ENCODE peak calls at places on chromosomes 6 and 20, in six cellular contexts. P, S, N, D, V and X are unnamed samples.

GRCh38 chr6:114520976-114521375 is 178.2 kb upstream of the HS3ST5 start:
- DNase-seq in S (no peak), P (no peak), N (no peak), D (no peak), V (no peak), X (no peak)

GRCh38 chr6:157865249-157865648 is 42.2 kb downstream of the SNX9 start:
- DNase-seq in V (no peak), D (no peak), N (no peak), S (no peak), P (no peak), X (no peak)

GRCh38 chr6:146364816-146365594 is 178.6 kb upstream of the RAB32 start:
- DNase-seq in P (no peak), V (no peak), D (no peak), N (no peak), S (no peak), X (no peak)

GRCh38 chr6:135270676-135271536 is 89.8 kb downstream of the MYB start:
- DNase-seq in D (peak), V (peak), S (no peak), P (no peak), N (no peak), X (no peak)

GRCh38 chr6:77015350-77015749 is 447.9 kb downstream of the HTR1B start:
- DNase-seq in P (no peak), N (no peak), S (peak), D (peak), V (peak), X (no peak)

GRCh38 chr20:44776977-44777376 is 31.3 kb downstream of the KCNK15 start:
- DNase-seq in S (no peak), V (peak), P (no peak), N (no peak), D (peak), X (peak)

GRCh38 chr6:56657364-56657763 is 14.7 kb upstream of the DST start:
- DNase-seq in V (no peak), D (no peak), P (no peak), S (no peak), N (no peak), X (no peak)

GRCh38 chr20:667351-668034 is 8.1 kb downstream of the SCRT2 start:
- DNase-seq in N (peak), V (peak), S (no peak), D (no peak), P (no peak), X (peak)

GRCh38 chr6:42100029-42100901 is 42.2 kb downstream of the C6orf132 start:
- DNase-seq in P (no peak), V (peak), S (peak), D (peak), N (no peak), X (no peak)

GRCh38 chr6:158797331-158798202 is 21.6 kb downstream of the EZR start:
- DNase-seq in D (peak), V (peak), S (peak), P (no peak), N (no peak), X (no peak)

GRCh38 chr20:23156170-23156841 is 70.2 kb upstream of the CD93 start:
- DNase-seq in D (peak), V (peak), P (peak), N (no peak), S (peak), X (no peak)

GRCh38 chr6:135644394-135644793 is 146.9 kb upstream of the AHI1 start:
- DNase-seq in S (no peak), V (no peak), D (no peak), P (no peak), N (no peak), X (no peak)

GRCh38 chr6:13120483-13121482 is 207.6 kb downstream of the TBC1D7 start:
- DNase-seq in S (no peak), P (no peak), N (no peak), D (no peak), V (no peak), X (no peak)

GRCh38 chr20:23311932-23312331 is 38.7 kb upstream of the NXT1 start:
- DNase-seq in D (no peak), P (no peak), S (no peak), N (no peak), V (no peak), X (no peak)

GRCh38 chr20:45300961-45301360 is 5.7 kb upstream of the RBPJL start:
- DNase-seq in N (no peak), S (no peak), V (peak), D (peak), P (no peak), X (peak)

GRCh38 chr6:140579918-140580317 is 1205.5 kb upstream of the CITED2 start:
- DNase-seq in N (no peak), S (no peak), D (no peak), V (no peak), P (no peak), X (no peak)

GRCh38 chr20:51412991-51413471 is 129.5 kb downstream of the NFATC2 start:
- DNase-seq in V (peak), D (no peak), S (peak), P (no peak), N (no peak), X (no peak)

GRCh38 chr6:22470454-22471368 is 98.7 kb upstream of the HDGFL1 start:
- DNase-seq in N (no peak), S (peak), V (peak), D (peak), P (no peak), X (no peak)

GRCh38 chr6:12343122-12343439 is 52.9 kb downstream of the EDN1 start:
- DNase-seq in S (no peak), N (no peak), D (no peak), V (peak), P (no peak), X (no peak)

GRCh38 chr6:130529569-130530149 is 163.8 kb downstream of the TMEM200A start:
- DNase-seq in P (no peak), D (no peak), N (no peak), S (no peak), V (no peak), X (no peak)

GRCh38 chr6:41546475-41546865 is 289 bp downstream of the FOXP4 start:
- DNase-seq in N (no peak), S (peak), V (peak), P (no peak), D (peak), X (no peak)

GRCh38 chr6:134230087-134230717 is 87.7 kb downstream of the SGK1 start:
- DNase-seq in V (no peak), P (no peak), N (no peak), D (no peak), S (no peak), X (no peak)

GRCh38 chr6:109526905-109527628 is 44.0 kb upstream of the ZBTB24 start:
- DNase-seq in S (peak), V (peak), N (peak), P (no peak), D (peak), X (peak)

GRCh38 chr20:42506397-42506796 is 683.3 kb downstream of the PTPRT start:
- DNase-seq in D (no peak), N (no peak), P (no peak), S (no peak), V (no peak), X (no peak)

GRCh38 chr20:17594443-17594842 is 24.6 kb downstream of the DSTN start:
- DNase-seq in V (peak), S (peak), N (no peak), P (no peak), D (peak), X (no peak)

GRCh38 chr6:116012966-116013365 is 47.7 kb downstream of the FRK start:
- DNase-seq in P (no peak), D (peak), N (no peak), S (no peak), V (no peak), X (no peak)

GRCh38 chr6:15246217-15247211 is 645 bp downstream of the JARID2 start:
- DNase-seq in N (peak), S (no peak), V (no peak), D (peak), P (no peak), X (no peak)

GRCh38 chr6:6596529-6596928 is 8.0 kb downstream of the LY86 start:
- DNase-seq in V (no peak), S (no peak), D (no peak), N (no peak), P (no peak), X (no peak)

GRCh38 chr6:4319992-4320683 is 184.8 kb upstream of the ECI2 start:
- DNase-seq in V (peak), S (peak), P (no peak), N (no peak), D (peak), X (no peak)

GRCh38 chr6:4322846-4323309 is 187.5 kb upstream of the ECI2 start:
- DNase-seq in N (no peak), V (peak), D (peak), P (no peak), S (no peak), X (no peak)

GRCh38 chr6:4323322-4323721 is 187.9 kb upstream of the ECI2 start:
- DNase-seq in N (no peak), D (no peak), P (no peak), V (peak), S (no peak), X (no peak)

GRCh38 chr6:4322134-4322845 is 186.9 kb upstream of the ECI2 start:
- DNase-seq in S (no peak), V (no peak), N (no peak), P (no peak), D (no peak), X (no peak)

GRCh38 chr6:4320860-4321259 is 185.5 kb upstream of the ECI2 start:
- DNase-seq in P (no peak), S (peak), V (peak), N (no peak), D (peak), X (no peak)
- H3K4me3 ChIP-seq in P (no peak), S (no peak), V (no peak), N (no peak), D (no peak), X (no peak)

GRCh38 chr6:139531716-139532115 is 157.3 kb upstream of the CITED2 start:
- DNase-seq in P (no peak), N (no peak), V (peak), S (peak), D (no peak), X (no peak)

GRCh38 chr6:139533166-139533565 is 158.7 kb upstream of the CITED2 start:
- DNase-seq in D (no peak), N (no peak), V (peak), S (peak), P (no peak), X (no peak)

GRCh38 chr6:139536751-139537617 is 162.5 kb upstream of the CITED2 start:
- DNase-seq in S (no peak), D (no peak), V (no peak), N (no peak), P (no peak), X (no peak)

GRCh38 chr6:139533573-139534471 is 159.4 kb upstream of the CITED2 start:
- DNase-seq in P (no peak), V (peak), N (no peak), D (no peak), S (peak), X (no peak)

GRCh38 chr6:139534472-139535115 is 160.1 kb upstream of the CITED2 start:
- DNase-seq in D (no peak), P (no peak), S (no peak), N (peak), V (no peak), X (peak)
- H3K4me3 ChIP-seq in D (no peak), P (no peak), S (no peak), N (no peak), V (no peak), X (no peak)

GRCh38 chr6:149545258-149545753 is 537 bp downstream of the PPIL4 start:
- DNase-seq in S (peak), P (no peak), N (peak), D (no peak), V (peak), X (peak)
- H3K4me3 ChIP-seq in S (peak), P (peak), N (peak), D (peak), V (peak), X (peak)

GRCh38 chr20:34264141-34264540 is 22.9 kb downstream of the ASIP start:
- DNase-seq in D (no peak), V (no peak), N (no peak), S (no peak), P (no peak), X (no peak)

GRCh38 chr20:34271961-34272360 is 30.7 kb downstream of the ASIP start:
- DNase-seq in V (peak), P (no peak), D (peak), N (no peak), S (peak), X (no peak)

GRCh38 chr20:34269996-34270627 is 28.9 kb downstream of the ASIP start:
- DNase-seq in N (no peak), P (no peak), D (no peak), S (no peak), V (peak), X (no peak)

GRCh38 chr20:34268145-34268544 is 26.9 kb downstream of the ASIP start:
- DNase-seq in S (no peak), N (no peak), V (no peak), P (no peak), D (no peak), X (no peak)

GRCh38 chr20:34268851-34269668 is 27.8 kb downstream of the ASIP start:
- DNase-seq in D (no peak), S (no peak), P (no peak), N (no peak), V (peak), X (no peak)
- H3K4me3 ChIP-seq in D (no peak), S (peak), P (peak), N (no peak), V (peak), X (no peak)

GRCh38 chr20:39019805-39020325 is 57.7 kb downstream of the DHX35 start:
- DNase-seq in P (no peak), V (peak), D (peak), S (no peak), N (no peak), X (no peak)
- H3K4me3 ChIP-seq in P (no peak), V (no peak), D (no peak), S (no peak), N (no peak), X (no peak)

DNA sequence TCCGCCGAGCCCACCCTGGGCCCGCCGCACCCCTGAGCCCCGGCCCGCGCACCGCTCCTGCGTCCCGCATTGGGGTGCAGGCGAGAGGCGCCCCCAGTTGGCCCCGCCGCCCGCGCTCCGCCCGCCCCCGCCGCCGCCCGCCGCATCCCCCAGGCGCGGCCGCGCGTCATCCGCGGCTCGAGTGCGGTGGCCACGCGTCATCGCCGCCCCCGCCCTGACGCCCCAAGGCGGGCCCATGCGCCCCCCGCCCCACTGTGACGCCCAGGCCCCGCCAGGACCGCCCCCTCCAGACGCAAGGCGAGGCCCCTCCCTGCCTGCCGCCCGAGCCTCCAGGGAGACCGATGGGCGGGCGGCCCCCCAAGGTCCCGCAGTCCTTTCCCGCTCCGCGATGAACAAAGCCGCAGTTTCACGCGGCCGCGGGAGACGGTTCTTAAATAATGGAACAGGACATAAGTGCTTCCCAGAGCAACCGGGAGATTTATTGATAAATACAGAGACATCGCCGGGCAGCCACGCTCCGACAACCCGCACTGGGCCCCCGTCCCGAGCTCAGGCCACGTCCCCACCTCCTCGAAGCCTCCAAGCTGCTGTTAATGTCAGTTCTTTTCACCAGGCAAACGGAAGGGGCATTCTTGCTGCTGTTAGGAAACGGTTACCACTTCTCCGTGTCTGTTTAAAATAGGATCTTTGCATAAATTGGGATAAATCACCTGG is at the start of gene ANKRD60:
- DNase-seq in S (peak), P (no peak), D (no peak), V (peak), N (peak), X (no peak)
- H3K4me3 ChIP-seq in S (peak), P (peak), D (no peak), V (peak), N (no peak), X (no peak)

GRCh38 chr6:139017227-139017626 is 11.3 kb upstream of the ABRACL start:
- DNase-seq in N (no peak), P (no peak), D (no peak), V (no peak), S (no peak), X (no peak)
- H3K4me3 ChIP-seq in N (no peak), P (no peak), D (no peak), V (no peak), S (no peak), X (no peak)

DNA sequence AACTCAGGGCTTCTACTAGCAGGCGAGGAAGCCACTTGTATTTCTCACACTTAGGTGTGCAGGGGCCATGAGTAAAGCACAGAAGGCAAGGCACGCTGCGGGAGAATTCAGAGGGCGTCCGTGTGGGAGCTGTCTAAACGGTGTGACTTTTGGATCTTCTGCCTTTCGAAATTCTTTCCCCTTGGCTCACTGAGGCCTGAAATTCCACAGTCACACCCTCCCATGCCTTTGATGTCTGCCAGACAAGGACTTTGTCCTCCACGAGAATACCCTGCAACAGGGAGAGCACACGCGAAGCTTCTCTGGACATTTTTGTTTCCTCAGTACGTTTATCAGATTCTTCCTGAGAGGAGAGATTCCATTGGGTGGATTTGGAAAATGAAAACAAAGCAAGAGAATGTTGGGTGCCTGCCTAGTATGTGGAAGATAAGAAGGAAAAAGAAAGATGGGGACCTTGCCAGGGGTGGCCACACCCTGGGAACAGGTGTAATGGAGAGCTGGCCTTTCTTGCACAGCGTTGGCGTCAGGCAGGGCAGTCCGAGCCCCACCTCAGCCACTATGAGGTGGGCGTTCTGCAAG is 235.7 kb downstream of the MYLK4 start:
- DNase-seq in S (no peak), D (no peak), P (no peak), N (no peak), V (no peak), X (no peak)
- H3K4me3 ChIP-seq in S (no peak), D (no peak), P (no peak), N (no peak), V (no peak), X (no peak)

DNA sequence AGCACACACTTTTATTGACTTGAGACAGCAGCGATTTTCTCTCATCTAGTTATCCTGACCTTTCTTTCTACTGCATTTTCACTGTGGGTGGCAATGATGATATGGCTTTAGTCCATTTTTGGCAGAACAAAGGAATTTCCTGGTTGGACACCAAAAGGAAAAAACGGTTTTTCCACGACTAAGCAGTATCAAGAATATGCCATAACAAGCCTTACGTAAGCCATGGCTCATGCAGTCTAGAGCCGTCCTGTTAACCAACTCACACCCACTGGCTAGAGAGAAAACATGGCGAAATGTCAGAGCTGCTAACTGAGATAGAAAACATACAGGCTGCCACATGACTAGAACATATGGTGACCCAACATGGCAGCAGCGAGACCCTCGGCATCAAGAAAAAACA is 726.8 kb downstream of the KIF16B start:
- DNase-seq in S (no peak), V (peak), D (no peak), P (no peak), N (no peak), X (no peak)
- H3K4me3 ChIP-seq in S (no peak), V (no peak), D (no peak), P (no peak), N (no peak), X (no peak)

DNA sequence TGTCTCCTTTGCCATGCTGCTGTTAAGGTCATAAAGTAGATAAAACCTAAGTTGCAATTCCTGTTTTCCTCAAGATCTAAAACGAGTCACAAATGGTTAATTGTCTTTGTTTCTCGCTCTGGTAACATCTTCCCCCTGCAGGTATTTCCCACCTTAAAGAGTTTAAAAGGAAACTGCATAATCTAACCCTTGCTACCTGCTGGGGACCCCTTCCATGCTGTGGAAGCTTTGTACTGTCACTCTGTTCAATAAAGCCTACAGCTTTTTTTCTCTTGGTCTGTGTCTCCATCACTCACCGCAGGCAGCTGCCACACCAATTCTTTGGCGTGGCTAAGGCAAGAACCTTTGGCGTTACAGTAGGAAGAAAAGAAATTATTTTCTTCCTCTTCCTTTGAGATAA is 117.7 kb upstream of the GJE1 start:
- DNase-seq in V (no peak), S (no peak), N (no peak), P (no peak), D (no peak), X (no peak)
- H3K4me3 ChIP-seq in V (no peak), S (peak), N (no peak), P (no peak), D (no peak), X (no peak)